ENCODE peak calls at places on chromosomes 6 and 20, in ten cellular contexts. One of them, this sample, is unnamed.

GRCh38 chr6:75430631-75431345 is 62.8 kb downstream of the FILIP1 start:
- DNase-seq in cardiac fibroblast: peak; percentile 56
- DNase-seq in activated T-cell treated with anti-CD3 and anti-CD28 coated beads, Interleukin-2, amount 50 U/mL, for 4 hours: no peak
- DNase-seq in tibial nerve: no peak
- DNase-seq in ELR: no peak
- DNase-seq in AG08396: no peak
- DNase-seq in right cardiac atrium: no peak
- DNase-seq in stimulated activated naive CD8-positive, alpha-beta T cell treated with anti-CD3 and anti-CD28 coated beads, Interleukin-15, Interleukin-2, amounts not matched to agents 100 U/mL and 50 U/mL, for 24 hours: no peak
- DNase-seq in T-helper 17 cell: no peak
- DNase-seq in KBM-7: no peak
- DNase-seq in this sample: no peak

GRCh38 chr6:13522639-13523038 is 35.2 kb upstream of the GFOD1 start:
- DNase-seq in cardiac fibroblast: no peak
- DNase-seq in activated T-cell treated with anti-CD3 and anti-CD28 coated beads, Interleukin-2, amount 50 U/mL, for 4 hours: no peak
- DNase-seq in tibial nerve: no peak
- DNase-seq in ELR: peak; percentile 88
- DNase-seq in AG08396: peak; percentile 51
- DNase-seq in right cardiac atrium: no peak
- DNase-seq in stimulated activated naive CD8-positive, alpha-beta T cell treated with anti-CD3 and anti-CD28 coated beads, Interleukin-15, Interleukin-2, amounts not matched to agents 100 U/mL and 50 U/mL, for 24 hours: no peak
- DNase-seq in T-helper 17 cell: no peak
- DNase-seq in KBM-7: no peak
- DNase-seq in this sample: no peak

GRCh38 chr20:25632940-25633790 is 9.4 kb upstream of the NANP start:
- DNase-seq in cardiac fibroblast: no peak
- DNase-seq in activated T-cell treated with anti-CD3 and anti-CD28 coated beads, Interleukin-2, amount 50 U/mL, for 4 hours: no peak
- DNase-seq in tibial nerve: no peak
- DNase-seq in ELR: peak; percentile 93
- DNase-seq in AG08396: no peak
- DNase-seq in right cardiac atrium: no peak
- DNase-seq in stimulated activated naive CD8-positive, alpha-beta T cell treated with anti-CD3 and anti-CD28 coated beads, Interleukin-15, Interleukin-2, amounts not matched to agents 100 U/mL and 50 U/mL, for 24 hours: no peak
- DNase-seq in T-helper 17 cell: no peak
- DNase-seq in KBM-7: no peak
- DNase-seq in this sample: no peak

GRCh38 chr6:30889921-30890645 is 5.8 kb downstream of the DDR1 start:
- DNase-seq in cardiac fibroblast: no peak
- DNase-seq in activated T-cell treated with anti-CD3 and anti-CD28 coated beads, Interleukin-2, amount 50 U/mL, for 4 hours: no peak
- DNase-seq in tibial nerve: no peak
- DNase-seq in ELR: no peak
- DNase-seq in AG08396: no peak
- DNase-seq in right cardiac atrium: peak; percentile 65
- DNase-seq in stimulated activated naive CD8-positive, alpha-beta T cell treated with anti-CD3 and anti-CD28 coated beads, Interleukin-15, Interleukin-2, amounts not matched to agents 100 U/mL and 50 U/mL, for 24 hours: no peak
- DNase-seq in T-helper 17 cell: no peak
- DNase-seq in KBM-7: no peak
- DNase-seq in this sample: no peak

GRCh38 chr6:135087403-135087802 is 32.8 kb upstream of the HBS1L start:
- DNase-seq in cardiac fibroblast: no peak
- DNase-seq in activated T-cell treated with anti-CD3 and anti-CD28 coated beads, Interleukin-2, amount 50 U/mL, for 4 hours: no peak
- DNase-seq in tibial nerve: no peak
- DNase-seq in ELR: peak; percentile 15
- DNase-seq in AG08396: no peak
- DNase-seq in right cardiac atrium: no peak
- DNase-seq in stimulated activated naive CD8-positive, alpha-beta T cell treated with anti-CD3 and anti-CD28 coated beads, Interleukin-15, Interleukin-2, amounts not matched to agents 100 U/mL and 50 U/mL, for 24 hours: peak; percentile 27
- DNase-seq in T-helper 17 cell: no peak
- DNase-seq in KBM-7: peak; percentile 46
- DNase-seq in this sample: peak; percentile 41

GRCh38 chr6:154430494-154430919 is 73.9 kb upstream of the IPCEF1 start:
- DNase-seq in cardiac fibroblast: no peak
- DNase-seq in activated T-cell treated with anti-CD3 and anti-CD28 coated beads, Interleukin-2, amount 50 U/mL, for 4 hours: no peak
- DNase-seq in tibial nerve: no peak
- DNase-seq in ELR: no peak
- DNase-seq in AG08396: no peak
- DNase-seq in right cardiac atrium: no peak
- DNase-seq in stimulated activated naive CD8-positive, alpha-beta T cell treated with anti-CD3 and anti-CD28 coated beads, Interleukin-15, Interleukin-2, amounts not matched to agents 100 U/mL and 50 U/mL, for 24 hours: no peak
- DNase-seq in T-helper 17 cell: no peak
- DNase-seq in KBM-7: no peak
- DNase-seq in this sample: no peak

GRCh38 chr6:149694926-149695325 is 23.0 kb downstream of the LATS1 start:
- DNase-seq in cardiac fibroblast: no peak
- DNase-seq in activated T-cell treated with anti-CD3 and anti-CD28 coated beads, Interleukin-2, amount 50 U/mL, for 4 hours: no peak
- DNase-seq in tibial nerve: no peak
- DNase-seq in ELR: no peak
- DNase-seq in AG08396: no peak
- DNase-seq in right cardiac atrium: no peak
- DNase-seq in stimulated activated naive CD8-positive, alpha-beta T cell treated with anti-CD3 and anti-CD28 coated beads, Interleukin-15, Interleukin-2, amounts not matched to agents 100 U/mL and 50 U/mL, for 24 hours: no peak
- DNase-seq in T-helper 17 cell: no peak
- DNase-seq in KBM-7: no peak
- DNase-seq in this sample: no peak

GRCh38 chr6:109104512-109104911 is 9.2 kb downstream of the CEP57L1 start:
- DNase-seq in cardiac fibroblast: no peak
- DNase-seq in activated T-cell treated with anti-CD3 and anti-CD28 coated beads, Interleukin-2, amount 50 U/mL, for 4 hours: no peak
- DNase-seq in tibial nerve: no peak
- DNase-seq in ELR: no peak
- DNase-seq in AG08396: no peak
- DNase-seq in right cardiac atrium: no peak
- DNase-seq in stimulated activated naive CD8-positive, alpha-beta T cell treated with anti-CD3 and anti-CD28 coated beads, Interleukin-15, Interleukin-2, amounts not matched to agents 100 U/mL and 50 U/mL, for 24 hours: no peak
- DNase-seq in T-helper 17 cell: no peak
- DNase-seq in KBM-7: no peak
- DNase-seq in this sample: no peak

GRCh38 chr20:37299718-37300529 is 10.5 kb downstream of the MANBAL start:
- DNase-seq in cardiac fibroblast: peak; percentile 62
- DNase-seq in activated T-cell treated with anti-CD3 and anti-CD28 coated beads, Interleukin-2, amount 50 U/mL, for 4 hours: no peak
- DNase-seq in tibial nerve: no peak
- DNase-seq in ELR: no peak
- DNase-seq in AG08396: peak; percentile 38
- DNase-seq in right cardiac atrium: peak; percentile 75
- DNase-seq in stimulated activated naive CD8-positive, alpha-beta T cell treated with anti-CD3 and anti-CD28 coated beads, Interleukin-15, Interleukin-2, amounts not matched to agents 100 U/mL and 50 U/mL, for 24 hours: no peak
- DNase-seq in T-helper 17 cell: no peak
- DNase-seq in KBM-7: no peak
- DNase-seq in this sample: peak; percentile 48

GRCh38 chr6:10521104-10521808 is at the start of gene GCNT2:
- DNase-seq in cardiac fibroblast: peak; percentile 31
- DNase-seq in activated T-cell treated with anti-CD3 and anti-CD28 coated beads, Interleukin-2, amount 50 U/mL, for 4 hours: no peak
- DNase-seq in tibial nerve: no peak
- DNase-seq in ELR: peak; percentile 66
- DNase-seq in AG08396: no peak
- DNase-seq in right cardiac atrium: no peak
- DNase-seq in stimulated activated naive CD8-positive, alpha-beta T cell treated with anti-CD3 and anti-CD28 coated beads, Interleukin-15, Interleukin-2, amounts not matched to agents 100 U/mL and 50 U/mL, for 24 hours: no peak
- DNase-seq in T-helper 17 cell: no peak
- DNase-seq in KBM-7: peak; percentile 56
- DNase-seq in this sample: no peak

GRCh38 chr6:33144373-33144772 is 47.9 kb downstream of the COL11A2 start:
- DNase-seq in cardiac fibroblast: no peak
- DNase-seq in activated T-cell treated with anti-CD3 and anti-CD28 coated beads, Interleukin-2, amount 50 U/mL, for 4 hours: no peak
- DNase-seq in tibial nerve: no peak
- DNase-seq in ELR: no peak
- DNase-seq in AG08396: no peak
- DNase-seq in right cardiac atrium: peak; percentile 57
- DNase-seq in stimulated activated naive CD8-positive, alpha-beta T cell treated with anti-CD3 and anti-CD28 coated beads, Interleukin-15, Interleukin-2, amounts not matched to agents 100 U/mL and 50 U/mL, for 24 hours: no peak
- DNase-seq in T-helper 17 cell: no peak
- DNase-seq in KBM-7: peak; percentile 87
- DNase-seq in this sample: no peak

GRCh38 chr20:32089637-32090330 is 19.7 kb upstream of the TM9SF4 start:
- DNase-seq in cardiac fibroblast: no peak
- DNase-seq in activated T-cell treated with anti-CD3 and anti-CD28 coated beads, Interleukin-2, amount 50 U/mL, for 4 hours: no peak
- DNase-seq in tibial nerve: no peak
- DNase-seq in ELR: no peak
- DNase-seq in AG08396: no peak
- DNase-seq in right cardiac atrium: no peak
- DNase-seq in stimulated activated naive CD8-positive, alpha-beta T cell treated with anti-CD3 and anti-CD28 coated beads, Interleukin-15, Interleukin-2, amounts not matched to agents 100 U/mL and 50 U/mL, for 24 hours: no peak
- DNase-seq in T-helper 17 cell: no peak
- DNase-seq in KBM-7: no peak
- DNase-seq in this sample: no peak

GRCh38 chr6:131694832-131695426 is 6.3 kb downstream of the OR2A4 start:
- DNase-seq in cardiac fibroblast: peak; percentile 74
- DNase-seq in activated T-cell treated with anti-CD3 and anti-CD28 coated beads, Interleukin-2, amount 50 U/mL, for 4 hours: no peak
- DNase-seq in tibial nerve: peak; percentile 69
- DNase-seq in ELR: peak; percentile 82
- DNase-seq in AG08396: peak; percentile 82
- DNase-seq in right cardiac atrium: no peak
- DNase-seq in stimulated activated naive CD8-positive, alpha-beta T cell treated with anti-CD3 and anti-CD28 coated beads, Interleukin-15, Interleukin-2, amounts not matched to agents 100 U/mL and 50 U/mL, for 24 hours: peak; percentile 43
- DNase-seq in T-helper 17 cell: no peak
- DNase-seq in KBM-7: peak; percentile 54
- DNase-seq in this sample: peak; percentile 72

GRCh38 chr6:20693466-20694063 is 159.3 kb downstream of the CDKAL1 start:
- DNase-seq in cardiac fibroblast: peak; percentile 48
- DNase-seq in activated T-cell treated with anti-CD3 and anti-CD28 coated beads, Interleukin-2, amount 50 U/mL, for 4 hours: no peak
- DNase-seq in tibial nerve: no peak
- DNase-seq in ELR: peak; percentile 51
- DNase-seq in AG08396: no peak
- DNase-seq in right cardiac atrium: no peak
- DNase-seq in stimulated activated naive CD8-positive, alpha-beta T cell treated with anti-CD3 and anti-CD28 coated beads, Interleukin-15, Interleukin-2, amounts not matched to agents 100 U/mL and 50 U/mL, for 24 hours: no peak
- DNase-seq in T-helper 17 cell: no peak
- DNase-seq in KBM-7: peak; percentile 15
- DNase-seq in this sample: no peak

GRCh38 chr20:60219984-60220540 is 261.8 kb downstream of the CDH26 start:
- DNase-seq in cardiac fibroblast: no peak
- DNase-seq in activated T-cell treated with anti-CD3 and anti-CD28 coated beads, Interleukin-2, amount 50 U/mL, for 4 hours: no peak
- DNase-seq in tibial nerve: no peak
- DNase-seq in ELR: peak; percentile 72
- DNase-seq in AG08396: no peak
- DNase-seq in right cardiac atrium: no peak
- DNase-seq in stimulated activated naive CD8-positive, alpha-beta T cell treated with anti-CD3 and anti-CD28 coated beads, Interleukin-15, Interleukin-2, amounts not matched to agents 100 U/mL and 50 U/mL, for 24 hours: no peak
- DNase-seq in T-helper 17 cell: no peak
- DNase-seq in KBM-7: no peak
- DNase-seq in this sample: no peak

GRCh38 chr6:112268011-112268410 is 13.6 kb upstream of the LAMA4 start:
- DNase-seq in cardiac fibroblast: no peak
- DNase-seq in activated T-cell treated with anti-CD3 and anti-CD28 coated beads, Interleukin-2, amount 50 U/mL, for 4 hours: no peak
- DNase-seq in tibial nerve: no peak
- DNase-seq in ELR: no peak
- DNase-seq in AG08396: no peak
- DNase-seq in right cardiac atrium: no peak
- DNase-seq in stimulated activated naive CD8-positive, alpha-beta T cell treated with anti-CD3 and anti-CD28 coated beads, Interleukin-15, Interleukin-2, amounts not matched to agents 100 U/mL and 50 U/mL, for 24 hours: no peak
- DNase-seq in T-helper 17 cell: no peak
- DNase-seq in KBM-7: no peak
- DNase-seq in this sample: no peak

GRCh38 chr6:134823635-134824034 is 126.3 kb downstream of the ALDH8A1 start:
- DNase-seq in cardiac fibroblast: no peak
- DNase-seq in activated T-cell treated with anti-CD3 and anti-CD28 coated beads, Interleukin-2, amount 50 U/mL, for 4 hours: no peak
- DNase-seq in tibial nerve: no peak
- DNase-seq in ELR: no peak
- DNase-seq in AG08396: no peak
- DNase-seq in right cardiac atrium: no peak
- DNase-seq in stimulated activated naive CD8-positive, alpha-beta T cell treated with anti-CD3 and anti-CD28 coated beads, Interleukin-15, Interleukin-2, amounts not matched to agents 100 U/mL and 50 U/mL, for 24 hours: no peak
- DNase-seq in T-helper 17 cell: no peak
- DNase-seq in KBM-7: no peak
- DNase-seq in this sample: no peak

GRCh38 chr20:40562031-40562430 is 127.0 kb downstream of the MAFB start:
- DNase-seq in cardiac fibroblast: no peak
- DNase-seq in activated T-cell treated with anti-CD3 and anti-CD28 coated beads, Interleukin-2, amount 50 U/mL, for 4 hours: no peak
- DNase-seq in tibial nerve: no peak
- DNase-seq in ELR: peak; percentile 14
- DNase-seq in AG08396: no peak
- DNase-seq in right cardiac atrium: peak; percentile 44
- DNase-seq in stimulated activated naive CD8-positive, alpha-beta T cell treated with anti-CD3 and anti-CD28 coated beads, Interleukin-15, Interleukin-2, amounts not matched to agents 100 U/mL and 50 U/mL, for 24 hours: no peak
- DNase-seq in T-helper 17 cell: no peak
- DNase-seq in KBM-7: no peak
- DNase-seq in this sample: peak; percentile 28

GRCh38 chr6:19605624-19606023 is 231.5 kb upstream of the ID4 start:
- DNase-seq in cardiac fibroblast: no peak
- DNase-seq in activated T-cell treated with anti-CD3 and anti-CD28 coated beads, Interleukin-2, amount 50 U/mL, for 4 hours: no peak
- DNase-seq in tibial nerve: no peak
- DNase-seq in ELR: no peak
- DNase-seq in AG08396: no peak
- DNase-seq in right cardiac atrium: no peak
- DNase-seq in stimulated activated naive CD8-positive, alpha-beta T cell treated with anti-CD3 and anti-CD28 coated beads, Interleukin-15, Interleukin-2, amounts not matched to agents 100 U/mL and 50 U/mL, for 24 hours: no peak
- DNase-seq in T-helper 17 cell: no peak
- DNase-seq in KBM-7: no peak
- DNase-seq in this sample: no peak

GRCh38 chr20:891121-892080 is 24.7 kb downstream of the ANGPT4 start:
- DNase-seq in cardiac fibroblast: peak; percentile 23
- DNase-seq in activated T-cell treated with anti-CD3 and anti-CD28 coated beads, Interleukin-2, amount 50 U/mL, for 4 hours: no peak
- DNase-seq in tibial nerve: peak; percentile 79
- DNase-seq in ELR: no peak
- DNase-seq in AG08396: no peak
- DNase-seq in right cardiac atrium: peak; percentile 72
- DNase-seq in stimulated activated naive CD8-positive, alpha-beta T cell treated with anti-CD3 and anti-CD28 coated beads, Interleukin-15, Interleukin-2, amounts not matched to agents 100 U/mL and 50 U/mL, for 24 hours: no peak
- DNase-seq in T-helper 17 cell: no peak
- DNase-seq in KBM-7: peak; percentile 30
- DNase-seq in this sample: no peak

GRCh38 chr6:52352239-52353008 is 9.5 kb upstream of the PAQR8 start:
- DNase-seq in cardiac fibroblast: peak; percentile 84
- DNase-seq in activated T-cell treated with anti-CD3 and anti-CD28 coated beads, Interleukin-2, amount 50 U/mL, for 4 hours: no peak
- DNase-seq in tibial nerve: no peak
- DNase-seq in ELR: peak; percentile 99
- DNase-seq in AG08396: peak; percentile 75
- DNase-seq in right cardiac atrium: peak; percentile 56
- DNase-seq in stimulated activated naive CD8-positive, alpha-beta T cell treated with anti-CD3 and anti-CD28 coated beads, Interleukin-15, Interleukin-2, amounts not matched to agents 100 U/mL and 50 U/mL, for 24 hours: no peak
- DNase-seq in T-helper 17 cell: no peak
- DNase-seq in KBM-7: peak; percentile 73
- DNase-seq in this sample: peak; percentile 31

GRCh38 chr20:44187054-44187762 is at the start of gene JPH2:
- DNase-seq in cardiac fibroblast: peak; percentile 59
- DNase-seq in activated T-cell treated with anti-CD3 and anti-CD28 coated beads, Interleukin-2, amount 50 U/mL, for 4 hours: no peak
- DNase-seq in tibial nerve: no peak
- DNase-seq in ELR: peak; percentile 98
- DNase-seq in AG08396: peak; percentile 77
- DNase-seq in right cardiac atrium: peak; percentile 83
- DNase-seq in stimulated activated naive CD8-positive, alpha-beta T cell treated with anti-CD3 and anti-CD28 coated beads, Interleukin-15, Interleukin-2, amounts not matched to agents 100 U/mL and 50 U/mL, for 24 hours: no peak
- DNase-seq in T-helper 17 cell: no peak
- DNase-seq in KBM-7: no peak
- DNase-seq in this sample: no peak

GRCh38 chr6:80280258-80281010 is 174.0 kb downstream of the BCKDHB start:
- DNase-seq in cardiac fibroblast: peak; percentile 4
- DNase-seq in activated T-cell treated with anti-CD3 and anti-CD28 coated beads, Interleukin-2, amount 50 U/mL, for 4 hours: no peak
- DNase-seq in tibial nerve: no peak
- DNase-seq in ELR: peak; percentile 57
- DNase-seq in AG08396: peak; percentile 10
- DNase-seq in right cardiac atrium: no peak
- DNase-seq in stimulated activated naive CD8-positive, alpha-beta T cell treated with anti-CD3 and anti-CD28 coated beads, Interleukin-15, Interleukin-2, amounts not matched to agents 100 U/mL and 50 U/mL, for 24 hours: no peak
- DNase-seq in T-helper 17 cell: no peak
- DNase-seq in KBM-7: no peak
- DNase-seq in this sample: no peak

GRCh38 chr6:148535976-148536375 is 193.3 kb downstream of the SASH1 start:
- DNase-seq in cardiac fibroblast: no peak
- DNase-seq in activated T-cell treated with anti-CD3 and anti-CD28 coated beads, Interleukin-2, amount 50 U/mL, for 4 hours: no peak
- DNase-seq in tibial nerve: no peak
- DNase-seq in ELR: peak; percentile 86
- DNase-seq in AG08396: peak; percentile 62
- DNase-seq in right cardiac atrium: no peak
- DNase-seq in stimulated activated naive CD8-positive, alpha-beta T cell treated with anti-CD3 and anti-CD28 coated beads, Interleukin-15, Interleukin-2, amounts not matched to agents 100 U/mL and 50 U/mL, for 24 hours: no peak
- DNase-seq in T-helper 17 cell: no peak
- DNase-seq in KBM-7: no peak
- DNase-seq in this sample: no peak

GRCh38 chr6:18327621-18328548 is 59.3 kb upstream of the RNF144B start:
- DNase-seq in cardiac fibroblast: no peak
- DNase-seq in activated T-cell treated with anti-CD3 and anti-CD28 coated beads, Interleukin-2, amount 50 U/mL, for 4 hours: no peak
- DNase-seq in tibial nerve: no peak
- DNase-seq in ELR: no peak
- DNase-seq in AG08396: no peak
- DNase-seq in right cardiac atrium: peak; percentile 78
- DNase-seq in stimulated activated naive CD8-positive, alpha-beta T cell treated with anti-CD3 and anti-CD28 coated beads, Interleukin-15, Interleukin-2, amounts not matched to agents 100 U/mL and 50 U/mL, for 24 hours: no peak
- DNase-seq in T-helper 17 cell: no peak
- DNase-seq in KBM-7: no peak
- DNase-seq in this sample: no peak